ENCODE peak calls at places on chromosomes 3 and 15, in nine cellular contexts. U is amniotic stem cell; N is ovary; L is stimulated activated CD4-positive, alpha-beta T cell treated with anti-CD3 and anti-CD28 coated beads, Interleukin-12 subunit alpha, Interleukin-12 subunit beta, amount 100 ng/mL, for 4 hours; C is MM.1S; Q is epithelial cell of esophagus; G is epithelial cell of prostate; X is GM13977; I is GM23248. O is an unnamed sample.

GRCh38 chr15:97947465-97948262 is 12.8 kb upstream of the ARRDC4 start:
- DNase-seq in U (no peak), N (no peak), L (no peak), C (no peak), Q (peak), G (no peak), X (no peak), I (peak), O (no peak)

GRCh38 chr3:14424711-14425573 is 22.5 kb downstream of the SLC6A6 start:
- DNase-seq in U (no peak), N (no peak), L (no peak), C (no peak), Q (no peak), G (no peak), X (no peak), I (no peak), O (no peak)

GRCh38 chr3:52002768-52003167 is 7.1 kb upstream of the RPL29 start:
- DNase-seq in U (no peak), N (no peak), L (no peak), C (no peak), Q (no peak), G (no peak), X (no peak), I (no peak), O (no peak)

GRCh38 chr3:188052229-188052965 is 101.6 kb upstream of the LPP start:
- DNase-seq in U (no peak), N (peak), L (no peak), C (no peak), Q (no peak), G (no peak), X (no peak), I (no peak), O (peak)

GRCh38 chr15:72162569-72162968 is 35.0 kb downstream of the GRAMD2A start:
- DNase-seq in U (no peak), N (no peak), L (no peak), C (no peak), Q (no peak), G (no peak), X (no peak), I (no peak), O (no peak)

GRCh38 chr3:33388374-33389100 is 51.7 kb downstream of the UBP1 start:
- DNase-seq in U (no peak), N (no peak), L (no peak), C (no peak), Q (no peak), G (no peak), X (no peak), I (no peak), O (no peak)

GRCh38 chr3:72123908-72124441 is 339.0 kb upstream of the PROK2 start:
- DNase-seq in U (peak), N (no peak), L (no peak), C (no peak), Q (peak), G (peak), X (peak), I (peak), O (peak)

GRCh38 chr3:138911621-138912020 is 35.3 kb downstream of the FOXL2 start:
- DNase-seq in U (no peak), N (no peak), L (no peak), C (no peak), Q (no peak), G (no peak), X (no peak), I (no peak), O (no peak)

GRCh38 chr3:121493431-121493830 is 52.4 kb downstream of the POLQ start:
- DNase-seq in U (no peak), N (no peak), L (no peak), C (no peak), Q (no peak), G (no peak), X (no peak), I (peak), O (no peak)

GRCh38 chr3:98240133-98240532 is 23.9 kb upstream of the OR5H6 start:
- DNase-seq in U (no peak), N (no peak), L (no peak), C (no peak), Q (peak), G (no peak), X (no peak), I (no peak), O (no peak)

GRCh38 chr15:75043509-75044257 is 20.3 kb downstream of the PPCDC start:
- DNase-seq in U (peak), N (peak), L (no peak), C (peak), Q (peak), G (no peak), X (peak), I (peak), O (peak)